ENCODE peak calls at places on chromosome 2, in four cellular contexts. P is heart left ventricle, S is IMR-90, W is Peyer's patch. N is an unnamed sample. For H3K27me3, the result is how much of the 10 kb centered on the place peaks cover.

GRCh38 chr2:241859436-241860183 is 916 bp upstream of the PDCD1 start:
- DNase-seq in S (peak), W (peak), P (peak), N (peak)

GRCh38 chr2:199977984-199978415 is 22.6 kb downstream of the MAIP1 start:
- DNase-seq in S (peak), P (no peak), W (no peak), N (peak)

GRCh38 chr2:65420712-65421431 is 11.5 kb downstream of the SPRED2 start:
- DNase-seq in W (no peak), S (peak), P (peak), N (peak)

GRCh38 chr2:221034026-221034701 is 537.9 kb downstream of the EPHA4 start:
- DNase-seq in P (no peak), S (no peak), W (no peak), N (no peak)

GRCh38 chr2:240453461-240454030 is 18.1 kb downstream of the GPC1 start:
- DNase-seq in S (no peak), P (no peak), W (no peak), N (no peak)

GRCh38 chr2:175742367-175742766 is 259.7 kb downstream of the LNPK start:
- DNase-seq in W (no peak), P (no peak), S (peak), N (no peak)

GRCh38 chr2:149860276-149860921 is 272.8 kb upstream of the MMADHC start:
- DNase-seq in P (peak), W (no peak), S (peak), N (no peak)

GRCh38 chr2:88190808-88191721 is 20.9 kb downstream of the THNSL2 start:
- DNase-seq in P (no peak), S (peak), W (no peak), N (no peak)

GRCh38 chr2:26696352-26696816 is 3.9 kb downstream of the KCNK3 start:
- DNase-seq in P (no peak), W (no peak), S (peak), N (no peak)

GRCh38 chr2:233399306-233400225 is 45.3 kb downstream of the DGKD start:
- DNase-seq in S (no peak), W (no peak), P (no peak), N (no peak)

GRCh38 chr2:151886235-151886634 is 58.0 kb upstream of the ARL5A start:
- DNase-seq in P (no peak), S (no peak), W (no peak), N (no peak)

GRCh38 chr2:240374085-240374907 is 61.2 kb upstream of the GPC1 start:
- DNase-seq in P (peak), W (peak), S (peak), N (no peak)

GRCh38 chr2:202036601-202037037 is 3.0 kb downstream of the FZD7 start:
- DNase-seq in W (no peak), S (peak), P (no peak), N (no peak)

GRCh38 chr2:55107428-55107827 is 57.2 kb upstream of the RTN4 start:
- DNase-seq in S (no peak), P (no peak), W (no peak), N (no peak)

GRCh38 chr2:223692227-223692947 is 90.2 kb upstream of the SCG2 start:
- DNase-seq in W (no peak), P (peak), S (peak), N (no peak)

GRCh38 chr2:50126845-50127244 is 905.1 kb downstream of the NRXN1 start:
- DNase-seq in S (no peak), P (no peak), W (no peak), N (no peak)

GRCh38 chr2:112714836-112715631 is 5.8 kb upstream of the NT5DC4 start:
- DNase-seq in S (peak), P (no peak), W (no peak), N (no peak)

GRCh38 chr2:175233135-175233719 is 51.7 kb upstream of the ATP5MC3 start:
- DNase-seq in W (no peak), S (peak), P (no peak), N (no peak)

GRCh38 chr2:168355110-168355509 is 101.0 kb upstream of the CERS6 start:
- DNase-seq in P (no peak), S (no peak), W (no peak), N (no peak)

GRCh38 chr2:38535745-38536506 is 66.8 kb downstream of the HNRNPLL start:
- DNase-seq in S (peak), P (peak), W (peak), N (peak)

GRCh38 chr2:23291274-23291673 is 93.7 kb upstream of the KLHL29 start:
- DNase-seq in S (no peak), P (no peak), W (no peak), N (no peak)

GRCh38 chr2:98932778-98933343 is 3.2 kb downstream of the CRACDL start:
- DNase-seq in P (no peak), S (no peak), W (no peak), N (no peak)

GRCh38 chr2:201847483-201847882 is 41.1 kb downstream of the CDK15 start:
- DNase-seq in P (no peak), W (no peak), S (peak), N (no peak)

GRCh38 chr2:10185046-10185445 is 62.5 kb downstream of the RRM2 start:
- DNase-seq in S (no peak), W (no peak), P (no peak), N (no peak)

GRCh38 chr2:239756392-239757153 is 268.6 kb downstream of the NDUFA10 start:
- DNase-seq in S (peak), P (no peak), W (no peak), N (no peak)

GRCh38 chr2:150531626-150532419 is 44.4 kb upstream of the RND3 start:
- DNase-seq in W (no peak), P (no peak), S (peak), N (no peak)

GRCh38 chr2:226337941-226338605 is 461.5 kb downstream of the IRS1 start:
- DNase-seq in W (no peak), S (peak), P (no peak), N (no peak)

GRCh38 chr2:223066721-223067120 is 14.7 kb downstream of the KCNE4 start:
- DNase-seq in W (no peak), P (no peak), S (no peak), N (no peak)

GRCh38 chr2:163155279-163155883 is 316.8 kb upstream of the KCNH7 start:
- DNase-seq in P (no peak), W (no peak), S (peak), N (peak)

GRCh38 chr2:44940612-44941464 is 664 bp upstream of the SIX3 start:
- DNase-seq in P (no peak), S (no peak), W (no peak), N (no peak)
- H3K4me3 ChIP-seq in P (peak), S (no peak), W (peak), N (no peak)

GRCh38 chr2:86562485-86562890 is 755 bp downstream of the CHMP3 start:
- DNase-seq in S (no peak), P (no peak), W (no peak), N (no peak)

GRCh38 chr2:86566828-86567205 is 3.6 kb upstream of the CHMP3 start:
- DNase-seq in W (no peak), S (no peak), P (no peak), N (no peak)

GRCh38 chr2:86562891-86563649 is at the start of gene CHMP3:
- DNase-seq in S (peak), W (peak), P (peak), N (peak)

GRCh38 chr2:86566158-86566827 is 3.0 kb upstream of the CHMP3 start:
- DNase-seq in P (no peak), S (peak), W (no peak), N (no peak)

DNA sequence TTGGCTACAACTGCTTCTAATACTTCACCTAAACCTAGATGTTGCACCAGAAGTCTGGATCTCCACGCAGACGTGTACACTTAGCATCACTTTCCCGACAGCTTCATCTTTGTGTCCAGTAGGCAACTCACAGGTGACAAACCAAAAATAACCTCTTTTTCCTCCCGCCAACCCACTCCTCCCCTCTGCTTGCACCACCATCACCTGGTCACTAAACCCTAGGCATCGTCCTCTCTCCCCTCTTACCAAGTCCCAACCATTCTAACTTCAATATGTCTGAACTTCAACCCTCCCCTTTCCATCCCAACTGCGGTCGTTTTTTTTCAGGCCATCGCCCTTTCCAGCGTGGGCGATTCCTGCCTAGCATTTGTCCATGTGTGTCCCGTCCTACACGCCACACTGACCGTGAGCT is 413 bp upstream of the CHMP3 start:
- DNase-seq in S (no peak), P (no peak), W (no peak), N (peak)
- TF ChIP-seq CTCF in S (no peak), P (no peak), W (no peak), N (no peak)

GRCh38 chr2:29226808-29227207 is 111.6 kb downstream of the CLIP4 start:
- DNase-seq in S (no peak), W (no peak), P (no peak), N (no peak)

GRCh38 chr2:29226375-29226774 is 111.2 kb downstream of the CLIP4 start:
- DNase-seq in S (no peak), W (no peak), P (no peak), N (no peak)

GRCh38 chr2:29229640-29230039 is 114.4 kb downstream of the CLIP4 start:
- DNase-seq in W (no peak), P (no peak), S (no peak), N (no peak)

GRCh38 chr2:29228947-29229346 is 113.7 kb downstream of the CLIP4 start:
- DNase-seq in W (no peak), S (no peak), P (no peak), N (no peak)

DNA sequence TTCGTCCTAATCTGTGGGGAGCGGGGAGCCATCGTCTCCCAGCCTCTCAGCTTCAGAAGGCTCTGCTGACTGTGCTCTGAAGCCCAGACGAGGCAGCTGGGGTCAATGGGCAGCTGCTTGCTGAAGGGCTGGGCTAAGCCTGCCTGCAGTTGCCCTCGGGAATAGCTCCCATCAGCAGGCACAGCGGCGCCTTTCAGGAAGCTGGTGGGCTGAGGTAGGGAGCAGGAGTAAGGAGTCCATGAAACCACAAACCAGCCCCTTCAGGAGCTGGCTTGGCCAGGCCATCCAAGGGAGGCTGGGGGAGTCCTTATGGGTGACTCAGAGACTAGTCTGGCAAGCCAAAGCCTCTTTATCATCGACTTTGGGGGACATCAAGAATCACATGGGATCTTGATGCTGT is 113.1 kb downstream of the CLIP4 start:
- DNase-seq in P (no peak), S (peak), W (no peak), N (no peak)
- H3K27me3 ChIP-seq in P (under half), S (half or more), W (under half), N (under half)

GRCh38 chr2:173963817-173964564 is 1.2 kb downstream of the SP3 start:
- DNase-seq in P (peak), S (peak), W (peak), N (peak)

GRCh38 chr2:173963323-173963816 is 1.8 kb downstream of the SP3 start:
- DNase-seq in P (no peak), S (peak), W (peak), N (no peak)

GRCh38 chr2:173962583-173963110 is 2.5 kb downstream of the SP3 start:
- DNase-seq in P (no peak), S (no peak), W (no peak), N (no peak)

GRCh38 chr2:173961346-173961705 is 3.8 kb downstream of the SP3 start:
- DNase-seq in W (no peak), P (no peak), S (peak), N (no peak)

DNA sequence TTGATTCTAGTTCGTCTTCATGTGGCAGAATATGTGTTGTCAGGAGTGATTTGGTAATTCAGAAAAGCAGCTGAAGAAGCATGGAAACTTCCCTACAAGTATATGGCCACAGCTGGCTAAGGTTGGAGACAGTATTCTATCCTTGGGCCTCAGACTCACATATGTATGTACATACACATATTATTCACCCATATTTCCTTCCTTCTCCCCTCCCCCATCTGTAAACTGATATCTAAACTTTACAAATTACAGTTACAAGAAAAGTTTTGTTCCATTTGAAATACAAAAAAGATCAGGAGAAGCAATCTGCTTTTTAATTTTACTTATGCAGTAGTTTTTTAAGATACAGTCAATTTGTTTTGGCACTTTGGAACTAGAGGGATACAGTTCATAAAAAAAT is 3.1 kb downstream of the SP3 start:
- DNase-seq in S (peak), W (no peak), P (no peak), N (no peak)
- H3K4me3 ChIP-seq in S (peak), W (peak), P (peak), N (peak)

GRCh38 chr2:187546762-187547333 is 7.4 kb downstream of the TFPI start:
- DNase-seq in W (no peak), S (no peak), P (no peak), N (no peak)

GRCh38 chr2:187548658-187549057 is 5.6 kb downstream of the TFPI start:
- DNase-seq in W (no peak), P (no peak), S (no peak), N (no peak)

GRCh38 chr2:187549193-187549592 is 5.0 kb downstream of the TFPI start:
- DNase-seq in P (no peak), S (no peak), W (no peak), N (no peak)

GRCh38 chr2:187545238-187545751 is 8.9 kb downstream of the TFPI start:
- DNase-seq in P (no peak), S (no peak), W (no peak), N (no peak)

DNA sequence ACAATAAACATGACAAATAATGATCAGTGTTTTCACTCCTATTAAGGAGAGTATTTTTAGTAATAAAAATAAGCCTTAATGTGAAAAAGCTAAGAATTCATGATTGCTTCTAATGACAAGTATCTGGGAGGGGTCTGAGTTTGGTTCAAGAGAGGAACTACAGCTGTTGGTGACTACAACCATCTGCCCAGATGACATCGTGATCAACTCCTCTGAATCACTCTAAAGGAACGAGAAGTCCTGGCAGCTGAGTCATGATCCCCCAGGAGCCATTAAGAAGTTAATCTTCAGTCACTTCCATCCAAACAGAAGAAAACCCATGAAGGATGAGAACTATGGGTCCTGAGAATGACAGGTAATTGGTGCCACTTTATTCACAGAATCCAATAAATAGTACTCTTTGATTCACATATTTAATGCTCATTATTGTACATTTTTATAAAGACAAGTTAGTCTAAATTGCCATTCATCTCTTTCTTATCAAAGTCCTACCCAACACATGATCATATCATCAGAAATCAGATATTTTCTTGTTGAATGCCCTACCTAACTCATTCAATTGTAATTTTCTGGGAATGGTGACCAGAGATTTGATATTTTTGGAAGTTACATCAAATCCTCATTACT is 6.8 kb downstream of the TFPI start:
- DNase-seq in P (peak), S (peak), W (no peak), N (no peak)
- TF ChIP-seq CTCF in P (no peak), S (no peak), W (no peak), N (no peak)

GRCh38 chr2:44938287-44939073 is 3.0 kb upstream of the SIX3 start:
- DNase-seq in P (no peak), W (no peak), S (no peak), N (no peak)
- H3K27me3 ChIP-seq in P (half or more), W (half or more), S (half or more), N (under half)